ENCODE peak calls at places on chromosomes 13 and 19, in eight cellular contexts. One of them, this sample, is unnamed.

GRCh38 chr19:54952591-54953344 is 5.4 kb upstream of the NLRP7 start:
- DNase-seq in IMR-90: no peak
- DNase-seq in GM12865: no peak
- DNase-seq in SK-N-SH: no peak
- DNase-seq in BJ: no peak
- DNase-seq in Peyer's patch: no peak
- DNase-seq in body of pancreas: no peak
- DNase-seq in bronchial epithelial cell: peak
- DNase-seq in this sample: no peak

GRCh38 chr13:38707433-38707832 is 20.6 kb downstream of the FREM2 start:
- DNase-seq in IMR-90: no peak
- DNase-seq in GM12865: no peak
- DNase-seq in SK-N-SH: no peak
- DNase-seq in BJ: no peak
- DNase-seq in Peyer's patch: no peak
- DNase-seq in body of pancreas: no peak
- DNase-seq in bronchial epithelial cell: no peak
- DNase-seq in this sample: no peak

GRCh38 chr13:20873348-20873747 is 29.2 kb downstream of the XPO4 start:
- DNase-seq in IMR-90: peak
- DNase-seq in GM12865: no peak
- DNase-seq in SK-N-SH: no peak
- DNase-seq in BJ: no peak
- DNase-seq in Peyer's patch: no peak
- DNase-seq in body of pancreas: no peak
- DNase-seq in bronchial epithelial cell: peak
- DNase-seq in this sample: peak

GRCh38 chr13:93227906-93228801 is 1.5 kb downstream of the GPC6 start:
- DNase-seq in IMR-90: peak
- DNase-seq in GM12865: no peak
- DNase-seq in SK-N-SH: peak
- DNase-seq in BJ: no peak
- DNase-seq in Peyer's patch: peak
- DNase-seq in body of pancreas: no peak
- DNase-seq in bronchial epithelial cell: peak
- DNase-seq in this sample: peak

GRCh38 chr13:113774177-113775107 is 15.4 kb downstream of the TMEM255B start:
- DNase-seq in IMR-90: peak
- DNase-seq in GM12865: no peak
- DNase-seq in SK-N-SH: peak
- DNase-seq in BJ: no peak
- DNase-seq in Peyer's patch: peak
- DNase-seq in body of pancreas: no peak
- DNase-seq in bronchial epithelial cell: peak
- DNase-seq in this sample: peak

GRCh38 chr13:50631041-50631440 is 212.5 kb downstream of the DLEU7 start:
- DNase-seq in IMR-90: no peak
- DNase-seq in GM12865: no peak
- DNase-seq in SK-N-SH: no peak
- DNase-seq in BJ: no peak
- DNase-seq in Peyer's patch: no peak
- DNase-seq in body of pancreas: no peak
- DNase-seq in bronchial epithelial cell: no peak
- DNase-seq in this sample: no peak

GRCh38 chr19:5983367-5983955 is 5.5 kb upstream of the RANBP3 start:
- DNase-seq in IMR-90: no peak
- DNase-seq in GM12865: no peak
- DNase-seq in SK-N-SH: no peak
- DNase-seq in BJ: no peak
- DNase-seq in Peyer's patch: no peak
- DNase-seq in body of pancreas: no peak
- DNase-seq in bronchial epithelial cell: peak
- DNase-seq in this sample: no peak

GRCh38 chr19:17553256-17553655 is 2.2 kb upstream of the COLGALT1 start:
- DNase-seq in IMR-90: peak
- DNase-seq in GM12865: peak
- DNase-seq in SK-N-SH: no peak
- DNase-seq in BJ: peak
- DNase-seq in Peyer's patch: peak
- DNase-seq in body of pancreas: no peak
- DNase-seq in bronchial epithelial cell: peak
- DNase-seq in this sample: peak

GRCh38 chr13:66665991-66666390 is 564.1 kb downstream of the PCDH9 start:
- DNase-seq in IMR-90: peak
- DNase-seq in GM12865: peak
- DNase-seq in SK-N-SH: peak
- DNase-seq in BJ: peak
- DNase-seq in Peyer's patch: no peak
- DNase-seq in body of pancreas: no peak
- DNase-seq in bronchial epithelial cell: peak
- DNase-seq in this sample: peak

GRCh38 chr19:5154129-5154798 is 185.4 kb downstream of the KDM4B start:
- DNase-seq in IMR-90: no peak
- DNase-seq in GM12865: peak
- DNase-seq in SK-N-SH: peak
- DNase-seq in BJ: no peak
- DNase-seq in Peyer's patch: peak
- DNase-seq in body of pancreas: peak
- DNase-seq in bronchial epithelial cell: no peak
- DNase-seq in this sample: no peak

GRCh38 chr19:11195681-11196080 is 1.7 kb downstream of the KANK2 start:
- DNase-seq in IMR-90: no peak
- DNase-seq in GM12865: no peak
- DNase-seq in SK-N-SH: no peak
- DNase-seq in BJ: no peak
- DNase-seq in Peyer's patch: no peak
- DNase-seq in body of pancreas: no peak
- DNase-seq in bronchial epithelial cell: no peak
- DNase-seq in this sample: no peak

GRCh38 chr19:11196406-11197287 is 698 bp downstream of the KANK2 start:
- DNase-seq in IMR-90: peak
- DNase-seq in GM12865: no peak
- DNase-seq in SK-N-SH: peak
- DNase-seq in BJ: no peak
- DNase-seq in Peyer's patch: no peak
- DNase-seq in body of pancreas: peak
- DNase-seq in bronchial epithelial cell: no peak
- DNase-seq in this sample: no peak

GRCh38 chr19:11198769-11199469 is 1.6 kb upstream of the KANK2 start:
- DNase-seq in IMR-90: no peak
- DNase-seq in GM12865: no peak
- DNase-seq in SK-N-SH: no peak
- DNase-seq in BJ: no peak
- DNase-seq in Peyer's patch: no peak
- DNase-seq in body of pancreas: no peak
- DNase-seq in bronchial epithelial cell: no peak
- DNase-seq in this sample: no peak

GRCh38 chr19:11198175-11198534 is 810 bp upstream of the KANK2 start:
- DNase-seq in IMR-90: no peak
- DNase-seq in GM12865: no peak
- DNase-seq in SK-N-SH: no peak
- DNase-seq in BJ: no peak
- DNase-seq in Peyer's patch: no peak
- DNase-seq in body of pancreas: no peak
- DNase-seq in bronchial epithelial cell: no peak
- DNase-seq in this sample: no peak

GRCh38 chr19:11197291-11198174 is at the start of gene KANK2:
- DNase-seq in IMR-90: peak
- DNase-seq in GM12865: peak
- DNase-seq in SK-N-SH: peak
- DNase-seq in BJ: no peak
- DNase-seq in Peyer's patch: peak
- DNase-seq in body of pancreas: peak
- DNase-seq in bronchial epithelial cell: peak
- DNase-seq in this sample: peak
- TF ChIP-seq CTCF in IMR-90: no peak
- TF ChIP-seq CTCF in GM12865: no peak
- TF ChIP-seq CTCF in SK-N-SH: no peak
- TF ChIP-seq CTCF in BJ: no peak
- TF ChIP-seq CTCF in Peyer's patch: no peak
- TF ChIP-seq CTCF in body of pancreas: peak
- TF ChIP-seq CTCF in bronchial epithelial cell: no peak
- TF ChIP-seq CTCF in this sample: peak

DNA sequence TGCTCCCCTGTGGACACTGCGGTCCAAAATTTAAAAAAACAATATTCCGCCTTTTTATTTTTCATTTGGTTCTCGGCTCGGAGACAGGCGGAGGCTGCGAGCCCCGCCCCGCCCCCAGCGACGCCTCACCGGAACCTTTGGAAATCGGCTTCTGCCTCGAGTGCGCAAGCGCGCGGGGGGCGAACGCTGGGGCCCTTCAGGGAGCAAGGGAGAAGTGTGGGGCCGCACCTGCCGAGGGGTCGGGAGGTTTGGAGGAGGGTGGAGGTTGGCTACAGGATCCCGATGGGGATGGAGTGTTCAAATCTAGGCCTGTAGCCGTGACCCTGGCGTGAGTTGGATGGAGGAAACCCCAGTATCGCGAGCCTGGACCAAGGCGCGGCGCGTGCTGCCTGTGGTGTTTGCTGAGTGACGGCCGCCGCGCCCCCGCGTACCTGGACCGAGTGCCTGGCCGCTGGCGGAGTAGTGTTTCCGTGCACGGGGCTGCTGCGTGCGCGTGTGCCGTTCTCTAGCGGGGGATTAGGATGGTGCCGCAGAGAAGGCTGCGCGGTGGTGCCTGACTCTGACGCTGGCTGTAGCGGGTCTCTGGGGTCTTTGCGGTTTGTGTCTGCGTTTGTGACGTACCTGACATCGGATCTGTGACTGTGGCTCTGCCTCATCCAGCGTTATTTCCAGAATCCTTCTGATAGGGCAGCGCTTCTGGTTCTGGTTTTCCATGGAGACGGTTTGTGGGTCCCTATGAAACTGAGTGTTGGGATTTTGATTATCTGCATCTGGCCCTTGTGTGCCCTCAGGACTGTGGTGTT is 625 bp upstream of the ZFP30 start:
- DNase-seq in IMR-90: peak
- DNase-seq in GM12865: peak
- DNase-seq in SK-N-SH: peak
- DNase-seq in BJ: peak
- DNase-seq in Peyer's patch: peak
- DNase-seq in body of pancreas: peak
- DNase-seq in bronchial epithelial cell: peak
- DNase-seq in this sample: peak
- TF ChIP-seq CTCF in IMR-90: no peak
- TF ChIP-seq CTCF in GM12865: no peak
- TF ChIP-seq CTCF in SK-N-SH: no peak
- TF ChIP-seq CTCF in BJ: no peak
- TF ChIP-seq CTCF in Peyer's patch: no peak
- TF ChIP-seq CTCF in body of pancreas: no peak
- TF ChIP-seq CTCF in bronchial epithelial cell: no peak
- TF ChIP-seq CTCF in this sample: no peak

GRCh38 chr13:44739120-44739519 is 163.0 kb upstream of the TSC22D1 start:
- DNase-seq in IMR-90: no peak
- DNase-seq in GM12865: no peak
- DNase-seq in SK-N-SH: no peak
- DNase-seq in BJ: no peak
- DNase-seq in Peyer's patch: no peak
- DNase-seq in body of pancreas: no peak
- DNase-seq in bronchial epithelial cell: no peak
- DNase-seq in this sample: no peak
- TF ChIP-seq CTCF in IMR-90: no peak
- TF ChIP-seq CTCF in GM12865: peak
- TF ChIP-seq CTCF in SK-N-SH: peak
- TF ChIP-seq CTCF in BJ: peak
- TF ChIP-seq CTCF in Peyer's patch: no peak
- TF ChIP-seq CTCF in body of pancreas: no peak
- TF ChIP-seq CTCF in bronchial epithelial cell: no peak
- TF ChIP-seq CTCF in this sample: no peak

GRCh38 chr13:25951831-25952230 is 100.0 kb downstream of the SHISA2 start:
- DNase-seq in IMR-90: no peak
- DNase-seq in GM12865: no peak
- DNase-seq in SK-N-SH: no peak
- DNase-seq in BJ: no peak
- DNase-seq in Peyer's patch: no peak
- DNase-seq in body of pancreas: no peak
- DNase-seq in bronchial epithelial cell: no peak
- DNase-seq in this sample: no peak
- TF ChIP-seq CTCF in IMR-90: no peak
- TF ChIP-seq CTCF in GM12865: no peak
- TF ChIP-seq CTCF in SK-N-SH: no peak
- TF ChIP-seq CTCF in BJ: no peak
- TF ChIP-seq CTCF in Peyer's patch: no peak
- TF ChIP-seq CTCF in body of pancreas: no peak
- TF ChIP-seq CTCF in bronchial epithelial cell: no peak
- TF ChIP-seq CTCF in this sample: no peak

GRCh38 chr13:28679628-28680027 is 20.7 kb downstream of the POMP start:
- DNase-seq in IMR-90: peak
- DNase-seq in GM12865: no peak
- DNase-seq in SK-N-SH: no peak
- DNase-seq in BJ: no peak
- DNase-seq in Peyer's patch: no peak
- DNase-seq in body of pancreas: no peak
- DNase-seq in bronchial epithelial cell: peak
- DNase-seq in this sample: no peak
- TF ChIP-seq CTCF in IMR-90: peak
- TF ChIP-seq CTCF in GM12865: no peak
- TF ChIP-seq CTCF in SK-N-SH: peak
- TF ChIP-seq CTCF in BJ: peak
- TF ChIP-seq CTCF in Peyer's patch: no peak
- TF ChIP-seq CTCF in body of pancreas: peak
- TF ChIP-seq CTCF in bronchial epithelial cell: no peak
- TF ChIP-seq CTCF in this sample: peak

DNA sequence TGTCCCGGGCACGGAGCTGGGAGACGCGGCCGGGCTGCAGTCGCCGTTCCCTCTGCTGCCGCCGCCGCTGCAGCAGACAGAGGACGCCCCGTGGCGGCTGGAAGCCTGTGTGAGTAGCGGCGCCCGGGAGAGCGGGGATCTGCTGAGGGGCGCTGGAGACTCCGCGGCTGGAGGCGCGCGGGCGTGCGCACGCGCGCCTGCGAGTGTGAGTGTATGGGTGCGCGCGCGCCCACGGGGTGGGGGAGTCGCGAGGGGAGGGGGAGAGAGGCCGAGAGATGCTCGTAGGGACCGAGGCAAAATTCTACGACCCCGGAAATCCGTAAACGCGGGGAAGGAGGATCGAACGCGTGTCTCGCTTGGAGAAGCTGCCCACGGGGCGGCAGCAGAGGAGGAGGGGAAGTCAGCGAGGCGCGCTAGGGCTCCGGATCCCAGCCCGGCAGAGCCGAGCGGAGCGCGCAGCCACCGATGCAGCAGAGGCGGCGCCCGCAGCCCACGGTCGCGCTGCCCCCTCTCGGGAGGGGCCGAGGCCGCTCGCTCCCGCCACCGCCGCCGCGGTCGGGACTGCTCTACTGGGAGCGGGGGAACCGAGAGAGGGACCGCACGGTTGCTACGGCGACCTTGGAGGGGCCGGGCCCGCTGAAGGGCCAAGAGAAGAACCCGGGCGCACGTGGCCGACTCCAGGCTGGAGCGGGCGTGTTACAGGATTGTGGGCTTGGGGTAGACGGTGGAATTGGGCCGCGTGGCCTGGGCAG is at the start of gene ENOX1:
- DNase-seq in IMR-90: peak
- DNase-seq in GM12865: peak
- DNase-seq in SK-N-SH: peak
- DNase-seq in BJ: no peak
- DNase-seq in Peyer's patch: peak
- DNase-seq in body of pancreas: peak
- DNase-seq in bronchial epithelial cell: no peak
- DNase-seq in this sample: peak
- TF ChIP-seq CTCF in IMR-90: peak
- TF ChIP-seq CTCF in GM12865: no peak
- TF ChIP-seq CTCF in SK-N-SH: peak
- TF ChIP-seq CTCF in BJ: peak
- TF ChIP-seq CTCF in Peyer's patch: no peak
- TF ChIP-seq CTCF in body of pancreas: peak
- TF ChIP-seq CTCF in bronchial epithelial cell: peak
- TF ChIP-seq CTCF in this sample: peak